ENCODE peak calls at places on chromosomes 3 and 15, in ten cellular contexts. R is GM12865, W is B cell, A is mesothelial cell of epicardium, F is choroid plexus epithelial cell, M is Panc1, Z is IMR-90, Q is K562, I is MCF 10A, S is H9. J is an unnamed sample.

GRCh38 chr15:88132499-88132898 is 124.0 kb downstream of the NTRK3 start:
- DNase-seq in Q (no peak), F (no peak), A (no peak), Z (no peak), W (no peak), M (no peak), I (no peak), R (no peak), S (no peak), J (no peak)

GRCh38 chr15:62874933-62875625 is 167.5 kb upstream of the TPM1 start:
- DNase-seq in I (no peak), A (no peak), Z (no peak), S (no peak), F (no peak), W (no peak), Q (no peak), R (no peak), M (no peak), J (no peak)

GRCh38 chr15:63583027-63583426 is 14.2 kb upstream of the FBXL22 start:
- DNase-seq in I (no peak), Z (peak), Q (no peak), M (no peak), R (no peak), W (no peak), S (no peak), A (no peak), F (peak), J (no peak)

GRCh38 chr3:126399348-126399730 is 4.6 kb downstream of the CFAP100 start:
- DNase-seq in Z (no peak), W (no peak), A (no peak), F (no peak), Q (no peak), S (no peak), M (no peak), R (peak), I (no peak), J (peak)

GRCh38 chr3:120203016-120203415 is 82.0 kb downstream of the GPR156 start:
- DNase-seq in Z (peak), W (no peak), A (no peak), F (peak), Q (no peak), S (no peak), I (peak), M (no peak), R (no peak), J (no peak)

GRCh38 chr3:133169669-133170068 is 131.5 kb downstream of the TMEM108 start:
- DNase-seq in R (no peak), I (no peak), A (no peak), S (no peak), Z (no peak), M (no peak), F (no peak), W (no peak), Q (no peak), J (no peak)

GRCh38 chr15:50487287-50487686 is 59.2 kb downstream of the USP50 start:
- DNase-seq in M (no peak), A (no peak), R (peak), Q (no peak), S (no peak), W (no peak), I (no peak), F (no peak), Z (no peak), J (no peak)

GRCh38 chr15:67164401-67164791 is 90.1 kb downstream of the AAGAB start:
- DNase-seq in Z (no peak), S (no peak), F (peak), M (no peak), I (peak), R (no peak), Q (no peak), A (no peak), W (no peak), J (no peak)

GRCh38 chr3:47578119-47578630 is 490 bp downstream of the CSPG5 start:
- DNase-seq in S (peak), I (no peak), Q (peak), W (peak), R (peak), A (no peak), M (no peak), Z (no peak), F (no peak), J (peak)

GRCh38 chr3:5166846-5167245 is 20.7 kb upstream of the EDEM1 start:
- DNase-seq in Q (no peak), Z (no peak), F (no peak), I (no peak), M (no peak), R (no peak), S (no peak), A (no peak), W (no peak), J (no peak)

GRCh38 chr3:59992578-59992977 is 942.8 kb upstream of the CFAP20DC start:
- DNase-seq in I (no peak), Q (no peak), Z (no peak), A (no peak), F (no peak), S (no peak), W (no peak), M (no peak), R (no peak), J (no peak)

GRCh38 chr3:72756900-72757299 is 91.3 kb downstream of the SHQ1 start:
- DNase-seq in I (no peak), R (peak), A (no peak), W (peak), Q (no peak), S (no peak), F (no peak), Z (no peak), M (no peak), J (peak)

GRCh38 chr15:82172506-82172905 is 90.0 kb downstream of the EFL1 start:
- DNase-seq in M (no peak), Q (no peak), A (no peak), F (no peak), S (no peak), I (no peak), Z (no peak), R (no peak), W (no peak), J (no peak)

GRCh38 chr3:194686816-194687637 is 1.3 kb downstream of the FAM43A start:
- DNase-seq in W (peak), A (peak), S (peak), Q (no peak), Z (peak), M (no peak), I (no peak), F (peak), R (peak), J (peak)

GRCh38 chr3:40546811-40547210 is 22.1 kb downstream of the ZNF621 start:
- DNase-seq in S (no peak), R (no peak), M (no peak), A (no peak), Q (no peak), W (no peak), I (peak), Z (peak), F (peak), J (no peak)

GRCh38 chr3:157160652-157161480 is 919 bp upstream of the CCNL1 start:
- DNase-seq in I (peak), R (peak), M (no peak), A (peak), Z (peak), Q (peak), W (peak), S (peak), F (peak), J (peak)

DNA sequence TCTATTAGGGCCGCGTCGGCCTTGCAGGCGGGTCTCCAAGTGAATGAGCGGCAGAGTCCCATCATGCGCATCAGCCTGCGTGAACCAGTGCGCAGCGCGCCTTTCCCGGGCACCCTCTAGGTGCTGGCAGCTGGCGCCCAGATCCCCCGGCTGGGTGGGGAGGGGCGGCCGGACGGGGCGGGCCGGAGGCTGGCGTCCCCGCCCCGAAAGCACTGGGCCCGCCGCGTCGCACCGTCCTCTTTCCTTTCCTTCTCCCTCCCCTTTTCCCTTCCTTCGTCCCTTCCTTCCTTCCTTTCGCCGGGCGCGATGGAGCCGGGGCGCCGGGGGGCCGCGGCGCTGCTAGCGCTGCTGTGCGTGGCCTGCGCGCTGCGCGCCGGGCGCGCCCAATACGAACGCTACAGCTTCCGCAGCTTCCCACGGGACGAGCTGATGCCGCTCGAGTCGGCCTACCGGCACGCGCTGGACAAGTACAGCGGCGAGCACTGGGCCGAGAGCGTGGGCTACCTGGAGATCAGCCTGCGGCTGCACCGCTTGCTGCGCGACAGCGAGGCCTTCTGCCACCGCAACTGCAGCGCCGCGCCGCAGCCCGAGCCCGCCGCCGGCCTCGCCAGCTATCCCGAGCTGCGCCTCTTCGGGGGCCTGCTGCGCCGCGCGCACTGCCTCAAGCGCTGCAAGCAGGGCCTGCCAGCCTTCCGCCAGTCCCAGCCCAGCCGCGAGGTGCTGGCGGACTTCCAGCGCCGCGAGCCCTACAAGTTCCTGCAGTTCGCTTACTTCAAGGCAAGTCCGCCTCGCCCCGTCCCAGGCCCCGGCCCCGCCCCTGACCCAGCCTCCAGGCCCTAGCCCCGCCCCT is at the start of gene CRTAP:
- DNase-seq in Z (peak), Q (peak), R (peak), S (peak), I (peak), F (peak), A (peak), W (peak), M (no peak), J (peak)
- TF ChIP-seq CTCF in Z (no peak), Q (no peak), R (no peak), S (no peak), I (no peak), F (no peak), A (no peak), W (no peak), M (no peak), J (no peak)

GRCh38 chr15:57440167-57440566 is 63.9 kb downstream of the CGNL1 start:
- DNase-seq in R (no peak), M (no peak), Q (no peak), S (no peak), A (no peak), F (no peak), Z (no peak), W (no peak), I (no peak), J (no peak)
- TF ChIP-seq CTCF in R (no peak), M (no peak), Q (no peak), S (no peak), A (no peak), F (no peak), Z (no peak), W (no peak), I (no peak), J (no peak)

DNA sequence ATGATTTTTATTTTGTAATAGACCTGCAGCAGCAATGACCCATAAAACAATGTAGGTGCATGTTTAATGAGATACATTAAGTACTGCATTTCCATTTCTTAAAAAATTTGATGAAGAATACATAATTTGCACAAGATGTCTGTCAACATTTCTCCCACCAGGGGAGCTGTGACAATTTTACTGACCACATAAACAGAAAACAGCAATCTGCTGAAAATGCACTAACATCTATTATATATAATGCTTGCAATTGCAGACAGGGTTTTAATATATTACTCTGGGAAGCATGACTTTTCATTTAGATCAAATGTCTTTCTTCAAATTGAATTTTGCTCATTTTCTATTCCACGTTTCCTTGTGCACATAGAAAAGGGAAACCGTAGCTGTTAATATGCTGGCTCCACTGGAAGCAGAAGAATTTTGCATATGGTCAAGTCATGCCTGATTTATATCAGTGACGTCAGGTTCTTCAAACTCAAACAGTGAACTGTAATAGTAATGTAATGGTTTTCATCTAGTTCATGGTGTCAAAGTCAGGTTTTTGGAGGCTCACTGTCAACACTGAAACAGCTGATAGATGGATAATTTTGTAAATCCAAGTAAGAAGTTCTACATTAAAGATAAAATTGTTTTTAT is 79.8 kb upstream of the IGF1R start:
- DNase-seq in A (no peak), F (peak), R (no peak), W (no peak), Q (no peak), M (no peak), S (no peak), I (no peak), Z (no peak), J (no peak)
- TF ChIP-seq CTCF in A (peak), F (peak), R (peak), W (no peak), Q (no peak), M (no peak), S (peak), I (peak), Z (peak), J (no peak)

GRCh38 chr3:7401418-7401817 is 540.5 kb downstream of the GRM7 start:
- DNase-seq in Q (no peak), A (no peak), Z (no peak), M (no peak), I (no peak), W (no peak), F (no peak), S (no peak), R (no peak), J (no peak)

GRCh38 chr3:7410782-7411181 is 549.9 kb downstream of the GRM7 start:
- DNase-seq in Z (no peak), M (no peak), A (no peak), R (no peak), F (no peak), I (no peak), W (no peak), S (no peak), Q (no peak), J (no peak)

GRCh38 chr3:7407107-7407506 is 546.2 kb downstream of the GRM7 start:
- DNase-seq in R (no peak), W (no peak), M (no peak), I (peak), A (no peak), S (no peak), F (no peak), Q (no peak), Z (no peak), J (no peak)
- TF ChIP-seq CTCF in R (no peak), W (no peak), M (no peak), I (no peak), A (no peak), S (peak), F (no peak), Q (no peak), Z (no peak), J (no peak)